ENCODE peak calls at places on chromosomes 2 and 18, in five cellular contexts. P is astrocyte of the spinal cord, Y is NB4, E is thoracic aorta, F is tibial artery. Q is an unnamed sample.
A peak's percentile ranks its signal among the peaks of the same experiment; 100 is the strongest.

GRCh38 chr18:63505566-63506335 is 29.0 kb downstream of the SERPINB5 start:
- DNase-seq in F (no peak), Y (peak; percentile 53), E (no peak), P (no peak), Q (peak; percentile 30)

GRCh38 chr18:12639990-12640880 is 17.7 kb downstream of the SPIRE1 start:
- DNase-seq in Y (no peak), E (no peak), P (peak; percentile 70), F (no peak), Q (peak; percentile 88)

GRCh38 chr2:2889141-2889540 is 488.5 kb downstream of the EIPR1 start:
- DNase-seq in E (no peak), P (no peak), F (no peak), Y (no peak), Q (no peak)

GRCh38 chr2:120344991-120345975 is 653 bp upstream of the INHBB start:
- DNase-seq in F (no peak), E (no peak), Y (peak; percentile 72), P (no peak), Q (no peak)

GRCh38 chr2:168599738-168600137 is 143.7 kb downstream of the CERS6 start:
- DNase-seq in P (no peak), E (no peak), F (no peak), Y (no peak), Q (no peak)

GRCh38 chr2:132715986-132716385 is 46.0 kb upstream of the LYPD1 start:
- DNase-seq in Y (no peak), E (no peak), F (no peak), P (no peak), Q (no peak)

GRCh38 chr2:236171213-236172201 is 3.3 kb upstream of the GBX2 start:
- DNase-seq in P (no peak), E (no peak), F (no peak), Y (no peak), Q (no peak)

GRCh38 chr18:61847164-61847791 is 45.5 kb downstream of the RNF152 start:
- DNase-seq in P (no peak), Y (no peak), E (no peak), F (no peak), Q (no peak)

GRCh38 chr2:21123473-21124393 is at the start of gene TDRD15:
- DNase-seq in F (no peak), E (no peak), P (no peak), Y (peak; percentile 87), Q (no peak)

GRCh38 chr2:47070155-47070919 is 84.8 kb downstream of the STPG4 start:
- DNase-seq in P (no peak), E (no peak), F (no peak), Y (no peak), Q (no peak)

GRCh38 chr2:186241874-186242273 is 244.2 kb upstream of the ZC3H15 start:
- DNase-seq in F (no peak), Y (no peak), P (no peak), E (no peak), Q (no peak)

GRCh38 chr2:100214265-100214961 is 72.0 kb upstream of the AFF3 start:
- DNase-seq in E (no peak), F (peak; percentile 55), P (no peak), Y (peak; percentile 90), Q (peak; percentile 15)

GRCh38 chr2:172116107-172116506 is 13.4 kb upstream of the DLX2 start:
- DNase-seq in F (no peak), P (no peak), Y (no peak), E (no peak), Q (no peak)

GRCh38 chr2:105604938-105605337 is 139.8 kb upstream of the NCK2 start:
- DNase-seq in P (no peak), F (peak; percentile 60), Y (no peak), E (peak; percentile 42), Q (peak; percentile 27)

GRCh38 chr18:79515331-79515730 is 119.6 kb downstream of the NFATC1 start:
- DNase-seq in F (no peak), E (no peak), Y (no peak), P (no peak), Q (no peak)

GRCh38 chr2:132416080-132416911 is at the start of gene GPR39:
- DNase-seq in E (peak; percentile 28), P (peak; percentile 98), Y (no peak), F (peak; percentile 33), Q (peak; percentile 96)

GRCh38 chr2:76745605-76746004 is 776.6 kb downstream of the LRRTM4 start:
- DNase-seq in F (no peak), Y (no peak), E (no peak), P (no peak), Q (no peak)

GRCh38 chr2:149662556-149662955 is 75.0 kb upstream of the MMADHC start:
- DNase-seq in F (no peak), Y (no peak), P (no peak), E (no peak), Q (no peak)

GRCh38 chr2:71385008-71385407 is 53.4 kb downstream of the ZNF638 start:
- DNase-seq in P (peak; percentile 78), Y (no peak), E (no peak), F (no peak), Q (peak; percentile 82)

GRCh38 chr2:147502895-147503294 is 341.9 kb upstream of the ACVR2A start:
- DNase-seq in P (no peak), F (no peak), E (no peak), Y (no peak), Q (no peak)

GRCh38 chr2:127623388-127624320 is 22.3 kb upstream of the GPR17 start:
- DNase-seq in P (peak; percentile 33), F (no peak), E (no peak), Y (no peak), Q (peak; percentile 36)

GRCh38 chr18:33459612-33460011 is 19.1 kb upstream of the CCDC178 start:
- DNase-seq in Y (no peak), F (no peak), P (no peak), E (no peak), Q (no peak)

GRCh38 chr2:10750610-10751009 is 29.2 kb downstream of the ATP6V1C2 start:
- DNase-seq in Y (peak; percentile 93), P (peak; percentile 3), F (no peak), E (no peak), Q (peak; percentile 18)

GRCh38 chr2:48856657-48857056 is 101.1 kb upstream of the LHCGR start:
- DNase-seq in F (no peak), E (no peak), Y (no peak), P (no peak), Q (no peak)

GRCh38 chr2:16408331-16409005 is 257.2 kb downstream of the CYRIA start:
- DNase-seq in F (no peak), P (no peak), Y (no peak), E (no peak), Q (no peak)

GRCh38 chr2:2573658-2574293 is 242.7 kb upstream of the MYT1L start:
- DNase-seq in F (no peak), E (no peak), Y (peak; percentile 18), P (peak; percentile 0), Q (no peak)

DNA sequence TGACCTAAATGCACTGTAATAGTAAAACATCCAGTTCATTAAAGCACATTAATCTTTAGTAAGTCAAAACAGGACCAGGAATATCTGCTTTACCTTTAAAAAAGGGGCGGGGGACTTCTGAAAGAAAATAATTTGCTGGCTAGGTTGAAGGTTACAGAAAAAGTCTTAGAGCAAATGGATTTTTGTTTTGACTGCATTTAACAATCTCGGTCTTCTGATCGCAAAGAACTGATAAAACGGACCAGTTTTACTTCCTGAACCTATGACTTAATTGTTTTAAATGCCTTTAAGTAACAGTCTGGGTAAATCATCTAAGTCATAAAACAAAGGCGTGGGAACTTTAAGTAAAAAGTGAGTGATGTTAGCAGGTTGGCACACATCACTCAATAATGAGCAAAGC is 783 bp downstream of the BUB1 start:
- DNase-seq in Y (no peak), F (no peak), E (no peak), P (no peak), Q (no peak)
- H3K4me3 ChIP-seq in Y (peak overlapping the region; percentile 95), F (no peak overlapping the region), E (no peak overlapping the region), P (peak overlapping the region; percentile 88), Q (peak overlapping the region; percentile 76)

GRCh38 chr18:43420950-43421349 is 143.7 kb upstream of the SYT4 start:
- DNase-seq in E (no peak), P (no peak), F (no peak), Y (no peak), Q (no peak)
- TF ChIP-seq CTCF in E (no peak), P (peak; percentile 29), F (no peak), Y (peak; percentile 32), Q (peak; percentile 19)

GRCh38 chr2:63049291-63050185 is 1.1 kb upstream of the OTX1 start:
- DNase-seq in P (peak; percentile 29), F (no peak), Y (peak; percentile 31), E (no peak), Q (no peak)

GRCh38 chr2:63044360-63045327 is 6.0 kb upstream of the OTX1 start:
- DNase-seq in P (no peak), Y (no peak), F (no peak), E (no peak), Q (no peak)

GRCh38 chr2:63048367-63049171 is 2.1 kb upstream of the OTX1 start:
- DNase-seq in F (no peak), Y (no peak), P (no peak), E (no peak), Q (no peak)

GRCh38 chr2:63047534-63048281 is 2.9 kb upstream of the OTX1 start:
- DNase-seq in F (no peak), P (no peak), Y (peak; percentile 51), E (no peak), Q (no peak)

GRCh38 chr2:63047193-63047533 is 3.5 kb upstream of the OTX1 start:
- DNase-seq in P (no peak), E (no peak), F (no peak), Y (no peak), Q (no peak)
- H3K4me3 ChIP-seq in P (no peak overlapping the region), E (no peak overlapping the region), F (no peak overlapping the region), Y (no peak overlapping the region), Q (no peak overlapping the region)

GRCh38 chr2:182585430-182585829 is 130.6 kb upstream of the DNAJC10 start:
- DNase-seq in Y (no peak), E (no peak), F (no peak), P (no peak), Q (no peak)

GRCh38 chr2:182584462-182584861 is 131.6 kb upstream of the DNAJC10 start:
- DNase-seq in E (no peak), P (no peak), F (no peak), Y (no peak), Q (no peak)

GRCh38 chr2:182587831-182588230 is 128.2 kb upstream of the DNAJC10 start:
- DNase-seq in P (peak; percentile 91), Y (no peak), F (no peak), E (no peak), Q (peak; percentile 93)

GRCh38 chr2:182589121-182589520 is 126.9 kb upstream of the DNAJC10 start:
- DNase-seq in F (no peak), E (no peak), P (no peak), Y (no peak), Q (no peak)

DNA sequence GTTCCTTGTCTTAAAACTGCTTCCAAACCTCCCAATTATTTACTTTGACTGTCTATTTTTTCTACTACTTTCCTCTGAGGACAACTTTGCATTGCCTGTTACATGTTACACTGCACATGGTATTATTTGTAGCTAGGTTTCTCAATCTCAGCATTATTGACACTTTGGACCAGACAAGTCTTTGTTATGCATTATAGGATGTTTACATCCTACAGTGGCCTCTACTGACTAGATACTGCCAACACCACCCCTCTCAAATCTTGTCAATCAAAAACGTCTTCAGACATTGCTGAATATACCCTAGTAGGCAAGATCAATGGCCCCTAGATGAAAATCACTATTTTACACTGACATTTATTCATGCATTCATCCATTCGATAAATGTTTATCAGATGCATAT is 129.6 kb upstream of the DNAJC10 start:
- DNase-seq in F (no peak), P (no peak), Y (no peak), E (no peak), Q (no peak)
- TF ChIP-seq CTCF in F (no peak), P (no peak), Y (no peak), E (no peak), Q (no peak)